ENCODE peak calls at places on chromosomes 12 and 14, in ten cellular contexts. X is uterus, U is fibroblast of the aortic adventitia, I is NB4, F is PC-9, Y is thoracic aorta, D is psoas muscle, K is AG04450, W is GM23338, V is heart left ventricle. Z is an unnamed sample.

GRCh38 chr12:43883748-43884147 is 47.9 kb downstream of the TMEM117 start:
- DNase-seq in X (no peak), U (peak; percentile 67), I (no peak), F (no peak), Y (no peak), D (no peak), K (no peak), W (no peak), V (no peak), Z (peak; percentile 8)

GRCh38 chr12:3489057-3489456 is 1.9 kb upstream of the PRMT8 start:
- DNase-seq in X (no peak), U (peak; percentile 50), I (no peak), F (no peak), Y (no peak), D (no peak), K (no peak), W (no peak), V (no peak), Z (peak; percentile 11)

GRCh38 chr14:63855272-63855671 is 2.5 kb downstream of the SYNE2 start:
- DNase-seq in X (no peak), U (no peak), I (no peak), F (no peak), Y (no peak), D (no peak), K (no peak), W (no peak), V (no peak), Z (no peak)

GRCh38 chr12:16385779-16386646 is 38.6 kb downstream of the MGST1 start:
- DNase-seq in X (peak; percentile 36), U (peak; percentile 85), I (peak; percentile 22), F (no peak), Y (no peak), D (no peak), K (peak; percentile 41), W (peak; percentile 65), V (no peak), Z (peak; percentile 3)

GRCh38 chr12:68538722-68539614 is 71.7 kb upstream of the RAP1B start:
- DNase-seq in X (peak; percentile 68), U (peak; percentile 90), I (peak; percentile 92), F (no peak), Y (peak; percentile 6), D (peak; percentile 49), K (no peak), W (peak; percentile 84), V (peak; percentile 83), Z (no peak)

GRCh38 chr14:51828017-51828797 is 32.2 kb upstream of the GNG2 start:
- DNase-seq in X (no peak), U (no peak), I (peak; percentile 97), F (peak; percentile 67), Y (no peak), D (peak; percentile 33), K (no peak), W (no peak), V (peak; percentile 33), Z (no peak)

GRCh38 chr12:4483885-4484823 is 38.5 kb upstream of the FGF6 start:
- DNase-seq in X (no peak), U (no peak), I (peak; percentile 18), F (no peak), Y (no peak), D (no peak), K (no peak), W (no peak), V (no peak), Z (no peak)

GRCh38 chr12:52871291-52871961 is 22.6 kb upstream of the KRT78 start:
- DNase-seq in X (peak; percentile 26), U (peak; percentile 81), I (no peak), F (peak; percentile 92), Y (no peak), D (no peak), K (no peak), W (no peak), V (no peak), Z (peak; percentile 38)

GRCh38 chr12:1463073-1463905 is 131.1 kb downstream of the FBXL14 start:
- DNase-seq in X (no peak), U (peak; percentile 77), I (no peak), F (no peak), Y (no peak), D (no peak), K (no peak), W (no peak), V (no peak), Z (no peak)

GRCh38 chr12:129911437-129912049 is 7.7 kb upstream of the TMEM132D start:
- DNase-seq in X (no peak), U (no peak), I (peak; percentile 73), F (peak; percentile 8), Y (no peak), D (no peak), K (no peak), W (peak; percentile 69), V (no peak), Z (no peak)

GRCh38 chr12:11863478-11863906 is 207.2 kb upstream of the BCL2L14 start:
- DNase-seq in X (peak; percentile 49), U (peak; percentile 64), I (no peak), F (no peak), Y (no peak), D (peak; percentile 33), K (no peak), W (no peak), V (peak; percentile 79), Z (no peak)

GRCh38 chr12:3076730-3077571 is at the start of gene TSPAN9:
- DNase-seq in X (peak; percentile 73), U (peak; percentile 71), I (peak; percentile 30), F (peak; percentile 84), Y (peak; percentile 51), D (peak; percentile 69), K (no peak), W (peak; percentile 76), V (peak; percentile 87), Z (no peak)

GRCh38 chr12:108712925-108713203 is 18.5 kb downstream of the CORO1C start:
- DNase-seq in X (no peak), U (no peak), I (no peak), F (no peak), Y (no peak), D (no peak), K (no peak), W (no peak), V (no peak), Z (no peak)

GRCh38 chr12:131990066-131990979 is 40.6 kb downstream of the EP400 start:
- DNase-seq in X (no peak), U (no peak), I (no peak), F (no peak), Y (no peak), D (no peak), K (no peak), W (peak; percentile 80), V (no peak), Z (no peak)

GRCh38 chr12:59182191-59182590 is 261.9 kb upstream of the LRIG3 start:
- DNase-seq in X (no peak), U (no peak), I (no peak), F (no peak), Y (no peak), D (no peak), K (no peak), W (no peak), V (no peak), Z (no peak)

GRCh38 chr14:41973178-41973577 is 366.5 kb downstream of the LRFN5 start:
- DNase-seq in X (no peak), U (no peak), I (peak; percentile 51), F (no peak), Y (no peak), D (no peak), K (no peak), W (no peak), V (no peak), Z (no peak)
- H3K4me3 ChIP-seq in X (no peak overlapping the region), U (no peak overlapping the region), I (no peak overlapping the region), F (no peak overlapping the region), Y (no peak overlapping the region), D (no peak overlapping the region), K (no peak overlapping the region), W (no peak overlapping the region), V (no peak overlapping the region), Z (no peak overlapping the region)

DNA sequence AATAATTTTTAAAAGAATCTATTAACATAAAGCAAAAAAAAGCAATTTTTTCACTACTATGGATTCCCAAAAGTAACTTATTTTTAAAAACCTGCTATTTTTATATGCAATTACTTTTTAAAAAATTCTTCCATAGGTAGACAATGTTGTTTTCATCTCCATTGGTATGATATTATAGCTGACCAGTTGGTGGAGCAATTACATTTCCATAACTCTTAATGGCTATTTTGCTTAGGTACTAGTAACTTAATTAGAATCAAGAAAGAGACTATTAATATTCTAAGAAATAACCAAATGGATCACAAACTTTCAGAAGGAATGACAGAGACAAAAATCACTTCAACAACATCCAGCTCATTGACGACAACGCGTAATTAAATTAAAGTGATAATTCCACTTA is 64.7 kb upstream of the PTCSC3 start:
- DNase-seq in X (no peak), U (no peak), I (peak; percentile 3), F (no peak), Y (no peak), D (no peak), K (no peak), W (no peak), V (no peak), Z (no peak)
- TF ChIP-seq CTCF in X (no peak), U (no peak), I (no peak), F (peak; percentile 27), Y (no peak), D (no peak), K (peak; percentile 12), W (peak; percentile 17), V (no peak), Z (peak; percentile 3)

DNA sequence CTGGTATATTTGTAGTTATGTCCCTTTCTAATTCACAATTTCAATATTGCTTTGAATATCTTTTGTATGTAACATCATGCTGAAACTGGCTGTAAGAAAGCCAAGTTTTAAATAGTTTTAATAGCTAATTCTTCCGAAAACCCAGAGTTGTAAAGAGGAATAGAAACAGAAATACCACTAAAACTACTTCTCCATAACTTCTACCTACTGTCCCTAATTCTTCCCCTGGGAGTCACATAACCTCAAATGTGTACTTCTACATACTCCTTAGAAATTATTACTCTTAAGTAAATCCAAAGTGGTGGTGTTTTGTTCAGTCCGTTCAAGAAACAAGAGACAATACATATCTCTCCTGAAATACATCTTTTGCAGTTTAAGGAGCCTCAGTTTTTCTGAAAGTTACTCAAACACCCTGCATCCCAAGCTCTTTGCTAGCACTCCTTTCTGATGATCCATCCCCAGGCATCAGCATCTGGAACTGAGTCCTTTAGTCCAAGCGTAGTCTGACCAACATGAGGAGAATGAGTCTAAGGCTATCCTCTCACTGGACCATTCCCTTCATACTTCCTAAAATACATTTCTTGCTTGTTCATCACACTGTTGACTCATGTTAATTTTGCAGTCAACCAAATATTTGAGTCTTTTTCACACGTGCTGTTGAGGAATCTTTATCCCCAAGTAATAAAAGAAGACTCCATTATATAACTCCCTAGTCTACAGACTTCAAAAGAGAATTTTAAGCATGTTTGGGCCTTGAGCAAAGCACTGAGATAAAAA is 214.3 kb upstream of the NUDT4 start:
- DNase-seq in X (no peak), U (peak; percentile 64), I (no peak), F (no peak), Y (no peak), D (no peak), K (peak; percentile 72), W (no peak), V (no peak), Z (peak; percentile 79)
- H3K4me3 ChIP-seq in X (no peak overlapping the region), U (no peak overlapping the region), I (no peak overlapping the region), F (no peak overlapping the region), Y (no peak overlapping the region), D (no peak overlapping the region), K (no peak overlapping the region), W (no peak overlapping the region), V (no peak overlapping the region), Z (no peak overlapping the region)

DNA sequence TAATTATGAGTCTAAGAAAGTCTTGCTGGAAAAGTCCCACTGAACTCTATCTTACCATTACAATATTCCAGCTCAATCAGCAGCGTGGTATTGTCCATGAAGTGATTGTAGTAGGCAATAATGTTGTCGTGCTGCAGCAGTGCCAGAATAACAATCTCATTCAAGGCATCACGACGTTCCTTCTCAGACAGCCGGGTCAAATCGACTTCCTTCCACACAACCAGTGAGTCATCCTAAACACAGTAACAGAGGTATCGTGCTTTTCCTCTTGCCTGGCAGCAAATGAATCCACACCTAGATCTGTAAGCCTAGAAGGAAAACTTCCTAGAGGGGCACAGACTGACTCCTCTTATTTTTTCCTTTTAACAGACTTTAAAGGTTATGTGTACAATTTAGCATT is 2.9 kb downstream of the NEK9 start:
- DNase-seq in X (peak; percentile 46), U (peak; percentile 73), I (peak; percentile 73), F (peak; percentile 71), Y (no peak), D (no peak), K (no peak), W (no peak), V (no peak), Z (peak; percentile 42)
- TF ChIP-seq CTCF in X (no peak), U (no peak), I (no peak), F (no peak), Y (no peak), D (no peak), K (no peak), W (no peak), V (no peak), Z (no peak)